ENCODE peak calls at places on chromosomes 6 and 20, in nine cellular contexts. One of them, this sample, is unnamed.

GRCh38 chr20:46113071-46113470 is 5.0 kb upstream of the CD40 start:
- DNase-seq in left lung: no peak
- DNase-seq in stimulated activated naive CD4-positive, alpha-beta T cell treated with Interleukin-2 at 50 U/mL for 16 hours: no peak
- DNase-seq in mucosa of descending colon: no peak
- DNase-seq in SHP77: no peak
- DNase-seq in progenitor cell of endocrine pancreas: no peak
- DNase-seq in Daoy: peak; percentile 45
- DNase-seq in nephron progenitor cell: no peak
- DNase-seq in posterior vena cava: no peak
- DNase-seq in this sample: no peak

GRCh38 chr6:51550243-51550642 is 537.2 kb downstream of the PKHD1 start:
- DNase-seq in left lung: no peak
- DNase-seq in stimulated activated naive CD4-positive, alpha-beta T cell treated with Interleukin-2 at 50 U/mL for 16 hours: no peak
- DNase-seq in mucosa of descending colon: no peak
- DNase-seq in SHP77: no peak
- DNase-seq in progenitor cell of endocrine pancreas: no peak
- DNase-seq in Daoy: no peak
- DNase-seq in nephron progenitor cell: no peak
- DNase-seq in posterior vena cava: no peak
- DNase-seq in this sample: no peak

GRCh38 chr6:125729983-125730382 is 19.4 kb upstream of the HEY2 start:
- DNase-seq in left lung: no peak
- DNase-seq in stimulated activated naive CD4-positive, alpha-beta T cell treated with Interleukin-2 at 50 U/mL for 16 hours: no peak
- DNase-seq in mucosa of descending colon: no peak
- DNase-seq in SHP77: no peak
- DNase-seq in progenitor cell of endocrine pancreas: no peak
- DNase-seq in Daoy: no peak
- DNase-seq in nephron progenitor cell: no peak
- DNase-seq in posterior vena cava: no peak
- DNase-seq in this sample: no peak

GRCh38 chr6:83463886-83464285 is 33.0 kb upstream of the ME1 start:
- DNase-seq in left lung: no peak
- DNase-seq in stimulated activated naive CD4-positive, alpha-beta T cell treated with Interleukin-2 at 50 U/mL for 16 hours: no peak
- DNase-seq in mucosa of descending colon: no peak
- DNase-seq in SHP77: no peak
- DNase-seq in progenitor cell of endocrine pancreas: no peak
- DNase-seq in Daoy: no peak
- DNase-seq in nephron progenitor cell: no peak
- DNase-seq in posterior vena cava: no peak
- DNase-seq in this sample: no peak

GRCh38 chr6:44056392-44057237 is 70.6 kb downstream of the MRPL14 start:
- DNase-seq in left lung: no peak
- DNase-seq in stimulated activated naive CD4-positive, alpha-beta T cell treated with Interleukin-2 at 50 U/mL for 16 hours: no peak
- DNase-seq in mucosa of descending colon: peak; percentile 35
- DNase-seq in SHP77: no peak
- DNase-seq in progenitor cell of endocrine pancreas: no peak
- DNase-seq in Daoy: peak; percentile 98
- DNase-seq in nephron progenitor cell: no peak
- DNase-seq in posterior vena cava: peak; percentile 90
- DNase-seq in this sample: peak; percentile 74

GRCh38 chr20:15317546-15318242 is 980.3 kb upstream of the FLRT3 start:
- DNase-seq in left lung: no peak
- DNase-seq in stimulated activated naive CD4-positive, alpha-beta T cell treated with Interleukin-2 at 50 U/mL for 16 hours: no peak
- DNase-seq in mucosa of descending colon: no peak
- DNase-seq in SHP77: no peak
- DNase-seq in progenitor cell of endocrine pancreas: no peak
- DNase-seq in Daoy: no peak
- DNase-seq in nephron progenitor cell: no peak
- DNase-seq in posterior vena cava: no peak
- DNase-seq in this sample: no peak

GRCh38 chr6:78533876-78534275 is 333.5 kb upstream of the IRAK1BP1 start:
- DNase-seq in left lung: no peak
- DNase-seq in stimulated activated naive CD4-positive, alpha-beta T cell treated with Interleukin-2 at 50 U/mL for 16 hours: no peak
- DNase-seq in mucosa of descending colon: no peak
- DNase-seq in SHP77: no peak
- DNase-seq in progenitor cell of endocrine pancreas: no peak
- DNase-seq in Daoy: no peak
- DNase-seq in nephron progenitor cell: no peak
- DNase-seq in posterior vena cava: no peak
- DNase-seq in this sample: peak; percentile 43

GRCh38 chr6:73455865-73456629 is 4.0 kb upstream of the CGAS start:
- DNase-seq in left lung: no peak
- DNase-seq in stimulated activated naive CD4-positive, alpha-beta T cell treated with Interleukin-2 at 50 U/mL for 16 hours: no peak
- DNase-seq in mucosa of descending colon: no peak
- DNase-seq in SHP77: no peak
- DNase-seq in progenitor cell of endocrine pancreas: no peak
- DNase-seq in Daoy: no peak
- DNase-seq in nephron progenitor cell: no peak
- DNase-seq in posterior vena cava: no peak
- DNase-seq in this sample: peak; percentile 10

GRCh38 chr20:39885975-39886649 is 802.9 kb downstream of the MAFB start:
- DNase-seq in left lung: no peak
- DNase-seq in stimulated activated naive CD4-positive, alpha-beta T cell treated with Interleukin-2 at 50 U/mL for 16 hours: no peak
- DNase-seq in mucosa of descending colon: peak; percentile 41
- DNase-seq in SHP77: peak; percentile 24
- DNase-seq in progenitor cell of endocrine pancreas: no peak
- DNase-seq in Daoy: peak; percentile 80
- DNase-seq in nephron progenitor cell: peak; percentile 47
- DNase-seq in posterior vena cava: peak; percentile 92
- DNase-seq in this sample: peak; percentile 45

GRCh38 chr6:41571066-41571780 is 25.0 kb downstream of the FOXP4 start:
- DNase-seq in left lung: no peak
- DNase-seq in stimulated activated naive CD4-positive, alpha-beta T cell treated with Interleukin-2 at 50 U/mL for 16 hours: no peak
- DNase-seq in mucosa of descending colon: no peak
- DNase-seq in SHP77: no peak
- DNase-seq in progenitor cell of endocrine pancreas: no peak
- DNase-seq in Daoy: no peak
- DNase-seq in nephron progenitor cell: no peak
- DNase-seq in posterior vena cava: no peak
- DNase-seq in this sample: no peak

GRCh38 chr6:35719830-35720733 is 16.8 kb upstream of the ARMC12 start:
- DNase-seq in left lung: peak; percentile 82
- DNase-seq in stimulated activated naive CD4-positive, alpha-beta T cell treated with Interleukin-2 at 50 U/mL for 16 hours: no peak
- DNase-seq in mucosa of descending colon: peak; percentile 46
- DNase-seq in SHP77: no peak
- DNase-seq in progenitor cell of endocrine pancreas: no peak
- DNase-seq in Daoy: peak; percentile 49
- DNase-seq in nephron progenitor cell: peak; percentile 53
- DNase-seq in posterior vena cava: peak; percentile 84
- DNase-seq in this sample: peak; percentile 68

GRCh38 chr6:1766663-1767062 is 156.9 kb downstream of the FOXC1 start:
- DNase-seq in left lung: no peak
- DNase-seq in stimulated activated naive CD4-positive, alpha-beta T cell treated with Interleukin-2 at 50 U/mL for 16 hours: no peak
- DNase-seq in mucosa of descending colon: no peak
- DNase-seq in SHP77: no peak
- DNase-seq in progenitor cell of endocrine pancreas: no peak
- DNase-seq in Daoy: peak; percentile 23
- DNase-seq in nephron progenitor cell: no peak
- DNase-seq in posterior vena cava: no peak
- DNase-seq in this sample: peak; percentile 84

GRCh38 chr6:133553652-133554051 is 312.5 kb downstream of the EYA4 start:
- DNase-seq in left lung: no peak
- DNase-seq in stimulated activated naive CD4-positive, alpha-beta T cell treated with Interleukin-2 at 50 U/mL for 16 hours: no peak
- DNase-seq in mucosa of descending colon: no peak
- DNase-seq in SHP77: peak; percentile 35
- DNase-seq in progenitor cell of endocrine pancreas: no peak
- DNase-seq in Daoy: peak; percentile 61
- DNase-seq in nephron progenitor cell: peak; percentile 53
- DNase-seq in posterior vena cava: no peak
- DNase-seq in this sample: peak; percentile 67

GRCh38 chr20:60249436-60249835 is 291.2 kb downstream of the CDH26 start:
- DNase-seq in left lung: no peak
- DNase-seq in stimulated activated naive CD4-positive, alpha-beta T cell treated with Interleukin-2 at 50 U/mL for 16 hours: no peak
- DNase-seq in mucosa of descending colon: no peak
- DNase-seq in SHP77: no peak
- DNase-seq in progenitor cell of endocrine pancreas: no peak
- DNase-seq in Daoy: peak; percentile 94
- DNase-seq in nephron progenitor cell: no peak
- DNase-seq in posterior vena cava: no peak
- DNase-seq in this sample: peak; percentile 25

GRCh38 chr6:99254616-99255550 is 94.6 kb downstream of the FAXC start:
- DNase-seq in left lung: no peak
- DNase-seq in stimulated activated naive CD4-positive, alpha-beta T cell treated with Interleukin-2 at 50 U/mL for 16 hours: no peak
- DNase-seq in mucosa of descending colon: no peak
- DNase-seq in SHP77: no peak
- DNase-seq in progenitor cell of endocrine pancreas: no peak
- DNase-seq in Daoy: no peak
- DNase-seq in nephron progenitor cell: no peak
- DNase-seq in posterior vena cava: no peak
- DNase-seq in this sample: no peak

GRCh38 chr6:146090474-146090873 is 61.6 kb downstream of the GRM1 start:
- DNase-seq in left lung: no peak
- DNase-seq in stimulated activated naive CD4-positive, alpha-beta T cell treated with Interleukin-2 at 50 U/mL for 16 hours: no peak
- DNase-seq in mucosa of descending colon: no peak
- DNase-seq in SHP77: no peak
- DNase-seq in progenitor cell of endocrine pancreas: no peak
- DNase-seq in Daoy: no peak
- DNase-seq in nephron progenitor cell: no peak
- DNase-seq in posterior vena cava: no peak
- DNase-seq in this sample: no peak